ENCODE peak calls at places on chromosome X, in seven cellular contexts. Q, K, D, H, O, P and S are unnamed samples.

GRCh38 chrX:50067435-50068292 is 133.1 kb downstream of the AKAP4 start:
- DNase-seq in Q (peak), K (no peak), D (no peak), H (no peak), O (no peak), P (no peak), S (no peak)

GRCh38 chrX:11351375-11352295 is 58.4 kb downstream of the AMELX start:
- DNase-seq in Q (no peak), K (no peak), D (no peak), H (peak), O (peak), P (no peak), S (no peak)

GRCh38 chrX:45515262-45516215 is 314.9 kb upstream of the DIPK2B start:
- DNase-seq in Q (peak), K (peak), D (peak), H (peak), O (peak), P (no peak), S (no peak)

GRCh38 chrX:25012433-25012735 is 3.4 kb downstream of the ARX start:
- DNase-seq in Q (no peak), K (no peak), D (no peak), H (no peak), O (no peak), P (no peak), S (no peak)

GRCh38 chrX:132843387-132843786 is 115.0 kb downstream of the HS6ST2 start:
- DNase-seq in Q (no peak), K (no peak), D (no peak), H (no peak), O (no peak), P (no peak), S (no peak)

GRCh38 chrX:50157545-50158125 is 43.2 kb downstream of the AKAP4 start:
- DNase-seq in Q (no peak), K (peak), D (no peak), H (no peak), O (peak), P (no peak), S (no peak)

GRCh38 chrX:106999002-106999975 is 723 bp downstream of the MORC4 start:
- DNase-seq in Q (peak), K (peak), D (peak), H (peak), O (peak), P (no peak), S (no peak)

GRCh38 chrX:72108666-72109065 is 23.0 kb downstream of the RTL5 start:
- DNase-seq in Q (no peak), K (no peak), D (no peak), H (no peak), O (no peak), P (no peak), S (no peak)

GRCh38 chrX:41381685-41382084 is 47.7 kb downstream of the DDX3X start:
- DNase-seq in Q (no peak), K (peak), D (peak), H (peak), O (peak), P (no peak), S (no peak)

GRCh38 chrX:108165349-108166111 is 74.0 kb downstream of the ATG4A start:
- DNase-seq in Q (peak), K (peak), D (peak), H (no peak), O (no peak), P (no peak), S (no peak)

GRCh38 chrX:15672886-15673285 is 8.3 kb upstream of the CLTRN start:
- DNase-seq in Q (no peak), K (peak), D (no peak), H (no peak), O (no peak), P (no peak), S (no peak)

GRCh38 chrX:2696698-2697215 is 5.7 kb downstream of the CD99 start:
- DNase-seq in Q (no peak), K (peak), D (peak), H (no peak), O (no peak), P (no peak), S (no peak)

GRCh38 chrX:153333271-153333670 is 682 bp upstream of the ZNF275 start:
- DNase-seq in Q (no peak), K (peak), D (no peak), H (no peak), O (no peak), P (no peak), S (no peak)

DNA sequence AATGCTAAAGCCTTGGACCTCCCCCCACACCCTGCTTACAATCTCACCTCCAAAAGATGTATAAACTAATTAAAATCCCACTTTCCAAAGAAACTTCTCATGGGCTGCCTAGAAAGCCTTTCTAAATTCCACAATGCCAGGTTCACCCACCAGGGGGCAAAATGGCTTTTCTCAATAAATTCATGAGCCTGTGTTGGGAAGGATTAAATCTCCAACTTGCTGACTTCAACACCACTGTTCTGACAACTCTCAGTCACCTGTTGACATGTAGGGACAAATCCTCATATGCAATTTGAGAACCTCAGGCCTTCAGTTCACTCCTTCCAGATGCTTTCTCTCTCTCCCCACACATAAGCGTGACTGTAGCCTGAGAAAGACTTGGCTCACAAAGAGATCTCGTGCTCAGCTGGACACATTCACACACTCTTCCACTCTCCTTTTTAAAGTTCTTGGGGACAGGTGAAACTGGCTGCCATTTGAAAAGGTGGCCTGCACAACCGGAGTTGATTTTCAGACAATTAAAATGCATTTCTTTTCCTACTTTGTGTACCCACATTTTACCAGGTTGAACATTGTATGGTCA is 88.6 kb upstream of the PRPS2 start:
- DNase-seq in Q (peak), K (peak), D (peak), H (no peak), O (no peak), P (no peak), S (no peak)
- TF ChIP-seq CTCF in Q (peak), K (peak), D (peak), H (peak), O (no peak), P (peak), S (peak)

DNA sequence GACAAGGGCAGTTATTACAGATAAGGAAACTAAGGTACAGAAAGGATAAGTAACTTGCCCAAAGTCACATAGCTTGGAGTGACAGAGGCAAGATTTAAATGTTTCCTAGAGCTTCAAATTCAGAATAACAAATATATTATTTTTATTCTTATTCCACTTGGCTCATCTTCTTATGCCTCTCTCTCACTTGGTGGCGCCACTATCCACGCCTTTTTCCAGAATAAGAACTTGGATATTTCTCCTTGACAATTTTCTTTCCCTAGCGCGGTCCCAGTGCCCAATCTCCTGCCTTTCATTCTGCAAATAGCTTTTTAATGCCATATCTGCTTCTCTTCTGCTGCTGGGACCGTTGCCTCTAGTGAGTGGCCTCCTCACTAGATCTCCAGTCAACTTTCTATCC is 78.5 kb downstream of the MSN start:
- DNase-seq in Q (no peak), K (peak), D (no peak), H (no peak), O (no peak), P (no peak), S (no peak)
- TF ChIP-seq CTCF in Q (no peak), K (peak), D (peak), H (no peak), O (no peak), P (no peak), S (peak)

DNA sequence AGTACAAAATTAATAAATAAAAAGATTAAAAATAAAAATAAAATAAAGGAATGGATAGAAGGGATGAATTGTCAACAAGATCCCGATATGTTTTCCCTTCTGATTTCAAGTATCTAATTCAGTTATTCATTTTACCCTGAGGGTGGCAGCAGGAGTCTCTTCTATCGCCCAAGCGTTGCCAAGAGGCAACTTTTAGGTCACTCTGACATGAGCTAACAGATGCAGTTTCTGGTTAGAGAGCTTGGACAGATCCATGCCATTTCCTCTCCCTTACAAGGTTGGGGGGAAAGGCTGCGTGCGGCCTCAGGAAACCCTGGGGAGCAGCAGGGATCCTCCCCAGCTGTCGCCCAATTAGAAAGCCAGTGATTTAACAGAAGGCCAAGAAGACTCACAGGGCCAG is 35.3 kb upstream of the WAS start:
- DNase-seq in Q (peak), K (peak), D (peak), H (peak), O (peak), P (no peak), S (no peak)
- TF ChIP-seq CTCF in Q (no peak), K (peak), D (no peak), H (peak), O (peak), P (no peak), S (peak)

DNA sequence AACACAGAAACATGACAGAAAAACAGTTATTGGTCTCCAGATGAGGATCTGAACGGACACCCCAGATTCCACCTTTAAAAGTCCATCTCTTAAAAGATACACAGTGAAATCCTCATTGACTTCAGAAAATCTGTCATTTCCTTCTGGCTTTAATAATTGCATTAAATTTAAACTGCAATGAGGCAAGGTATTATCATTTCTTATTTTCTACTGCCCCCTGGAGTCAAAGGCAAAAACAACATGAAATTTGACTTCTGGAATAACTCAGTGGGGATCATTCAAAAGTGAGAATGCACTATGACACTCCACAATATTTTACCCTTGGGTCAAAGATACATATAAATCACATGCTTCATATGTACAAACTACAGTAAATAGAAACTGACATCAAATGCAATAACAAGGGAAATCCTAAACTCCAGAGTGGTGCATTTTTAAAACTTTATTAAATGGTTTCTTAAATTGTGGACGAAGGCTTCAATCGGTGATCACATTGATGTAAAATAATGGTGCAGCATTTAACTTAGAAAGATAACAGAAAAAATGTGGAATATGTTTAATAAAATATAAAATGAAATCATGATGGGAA is 56.4 kb upstream of the SPANXN1 start:
- DNase-seq in Q (no peak), K (peak), D (no peak), H (no peak), O (no peak), P (no peak), S (no peak)
- TF ChIP-seq CTCF in Q (peak), K (peak), D (peak), H (peak), O (peak), P (peak), S (peak)

GRCh38 chrX:14038375-14039077 is 8.8 kb upstream of the GEMIN8 start:
- DNase-seq in Q (no peak), K (no peak), D (no peak), H (no peak), O (no peak), P (no peak), S (no peak)

GRCh38 chrX:14043209-14043608 is 13.5 kb upstream of the GEMIN8 start:
- DNase-seq in Q (no peak), K (no peak), D (no peak), H (no peak), O (no peak), P (no peak), S (no peak)

GRCh38 chrX:14039344-14039743 is 9.7 kb upstream of the GEMIN8 start:
- DNase-seq in Q (peak), K (peak), D (peak), H (no peak), O (peak), P (no peak), S (no peak)
- TF ChIP-seq CTCF in Q (peak), K (peak), D (peak), H (peak), O (peak), P (peak), S (peak)

GRCh38 chrX:135973025-135973547 is 702 bp downstream of the MMGT1 start:
- DNase-seq in Q (no peak), K (peak), D (peak), H (no peak), O (peak), P (no peak), S (no peak)
- TF ChIP-seq CTCF in Q (no peak), K (peak), D (peak), H (no peak), O (no peak), P (no peak), S (peak)

GRCh38 chrX:118634336-118634735 is 93.1 kb upstream of the IL13RA1 start:
- DNase-seq in Q (no peak), K (no peak), D (no peak), H (no peak), O (no peak), P (no peak), S (no peak)

GRCh38 chrX:118633530-118633929 is 93.9 kb upstream of the IL13RA1 start:
- DNase-seq in Q (no peak), K (no peak), D (no peak), H (no peak), O (no peak), P (no peak), S (no peak)

GRCh38 chrX:118632862-118633261 is 94.5 kb upstream of the IL13RA1 start:
- DNase-seq in Q (no peak), K (no peak), D (no peak), H (no peak), O (no peak), P (no peak), S (no peak)

DNA sequence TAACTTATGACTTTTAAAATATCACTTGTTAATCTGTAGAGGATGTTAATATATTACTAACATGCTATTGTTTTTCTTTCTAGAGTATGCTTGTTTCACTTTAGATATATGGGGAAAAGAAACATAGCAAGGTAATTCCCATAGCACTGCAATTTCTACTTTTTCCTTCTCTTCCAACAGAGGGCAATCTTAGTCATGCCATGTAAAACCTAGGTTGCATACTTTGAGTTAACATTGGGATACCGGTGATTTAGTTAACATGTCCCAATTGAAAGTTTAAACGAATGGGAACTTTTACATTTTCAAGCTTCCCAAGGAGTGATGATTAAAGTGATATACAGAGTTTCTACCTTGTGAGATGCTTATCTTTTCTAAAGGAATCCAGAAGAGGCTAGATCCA is 89.4 kb upstream of the IL13RA1 start:
- DNase-seq in Q (no peak), K (peak), D (no peak), H (no peak), O (no peak), P (no peak), S (no peak)
- TF ChIP-seq CTCF in Q (no peak), K (peak), D (peak), H (peak), O (no peak), P (no peak), S (peak)

GRCh38 chrX:53291596-53291995 is 10.2 kb upstream of the IQSEC2 start:
- DNase-seq in Q (no peak), K (no peak), D (no peak), H (peak), O (no peak), P (no peak), S (no peak)

GRCh38 chrX:53288173-53288572 is 6.8 kb upstream of the IQSEC2 start:
- DNase-seq in Q (no peak), K (no peak), D (no peak), H (peak), O (peak), P (no peak), S (no peak)

GRCh38 chrX:53290441-53291041 is 9.2 kb upstream of the IQSEC2 start:
- DNase-seq in Q (no peak), K (no peak), D (no peak), H (peak), O (no peak), P (no peak), S (no peak)

GRCh38 chrX:53294024-53294648 is 12.8 kb upstream of the IQSEC2 start:
- DNase-seq in Q (no peak), K (peak), D (no peak), H (peak), O (no peak), P (no peak), S (no peak)
- TF ChIP-seq CTCF in Q (no peak), K (peak), D (peak), H (no peak), O (no peak), P (no peak), S (peak)